ENCODE peak calls at places on chromosomes 13 and 19, in six cellular contexts. I is endodermal cell, N is tibial artery, G is HCT116, V is PC-9, S is adrenal gland. F is an unnamed sample.

GRCh38 chr19:6495947-6496346 is 6.2 kb downstream of the TUBB4A start:
- DNase-seq in N (no peak), G (no peak), V (no peak), I (no peak), S (no peak), F (peak; percentile 6)

GRCh38 chr19:2376784-2377519 is 16.9 kb downstream of the TMPRSS9 start:
- DNase-seq in S (no peak), I (no peak), V (no peak), N (no peak), G (no peak), F (no peak)

GRCh38 chr13:27958928-27959539 is 10.1 kb downstream of the CDX2 start:
- DNase-seq in I (no peak), S (no peak), V (no peak), G (no peak), N (no peak), F (no peak)

GRCh38 chr19:53915000-53915399 is 5.9 kb downstream of the CACNG7 start:
- DNase-seq in G (no peak), S (no peak), V (no peak), N (no peak), I (peak; percentile 86), F (no peak)

GRCh38 chr19:40225440-40226305 is 816 bp downstream of the CCNP start:
- DNase-seq in V (no peak), G (no peak), S (no peak), N (no peak), I (no peak), F (no peak)

GRCh38 chr19:53879145-53880037 is 2.6 kb upstream of the PRKCG start:
- DNase-seq in G (no peak), N (peak; percentile 96), V (peak; percentile 96), S (peak; percentile 92), I (peak; percentile 100), F (peak; percentile 94)

GRCh38 chr13:27132538-27132937 is 39.1 kb downstream of the USP12 start:
- DNase-seq in G (no peak), V (no peak), N (no peak), I (no peak), S (no peak), F (no peak)

GRCh38 chr19:511101-511841 is 4.0 kb downstream of the TPGS1 start:
- DNase-seq in G (peak; percentile 83), I (peak; percentile 88), N (no peak), V (no peak), S (peak; percentile 76), F (peak; percentile 74)

GRCh38 chr19:38395381-38396127 is 7.1 kb downstream of the SPRED3 start:
- DNase-seq in I (no peak), S (no peak), N (no peak), G (no peak), V (no peak), F (peak; percentile 65)

GRCh38 chr19:50931023-50931422 is 19.8 kb upstream of the KLK4 start:
- DNase-seq in S (no peak), N (no peak), G (no peak), V (no peak), I (no peak), F (no peak)

GRCh38 chr13:108182652-108183051 is 32.7 kb downstream of the LIG4 start:
- DNase-seq in G (no peak), I (no peak), S (no peak), N (no peak), V (no peak), F (no peak)

GRCh38 chr19:5553892-5554291 is 13.9 kb downstream of the TINCR start:
- DNase-seq in V (no peak), I (no peak), G (no peak), S (no peak), N (no peak), F (no peak)

GRCh38 chr19:36775768-36776167 is 3.2 kb upstream of the ZNF850 start:
- DNase-seq in N (no peak), S (peak; percentile 60), G (no peak), V (no peak), I (no peak), F (no peak)

GRCh38 chr13:89627991-89628390 is 1719.5 kb upstream of the MIR17HG start:
- DNase-seq in V (no peak), I (no peak), G (no peak), N (no peak), S (no peak), F (no peak)

GRCh38 chr13:50543767-50544166 is 299.7 kb downstream of the DLEU7 start:
- DNase-seq in V (no peak), I (no peak), G (no peak), S (no peak), N (no peak), F (no peak)

GRCh38 chr13:51549593-51549992 is 34.7 kb upstream of the WDFY2 start:
- DNase-seq in S (no peak), G (no peak), I (no peak), N (no peak), V (no peak), F (no peak)

GRCh38 chr19:18809149-18809978 is 18.3 kb upstream of the COMP start:
- DNase-seq in G (no peak), N (peak; percentile 91), I (no peak), V (no peak), S (peak; percentile 81), F (no peak)

GRCh38 chr13:58977085-58977484 is 1186.6 kb downstream of the DIAPH3 start:
- DNase-seq in N (no peak), I (no peak), S (no peak), V (no peak), G (no peak), F (no peak)

GRCh38 chr13:99386911-99387788 is 80.0 kb upstream of the GPR183 start:
- DNase-seq in N (no peak), I (peak; percentile 95), S (peak; percentile 80), G (peak; percentile 12), V (peak; percentile 44), F (peak; percentile 85)

GRCh38 chr19:49873149-49873521 is 4.0 kb downstream of the AKT1S1 start:
- DNase-seq in G (no peak), I (no peak), N (no peak), V (no peak), S (no peak), F (no peak)

GRCh38 chr19:13839938-13840750 is 36.8 kb upstream of the NANOS3 start:
- DNase-seq in V (peak; percentile 90), G (no peak), I (peak; percentile 51), N (peak; percentile 89), S (peak; percentile 76), F (no peak)

GRCh38 chr13:71603255-71603654 is 263.7 kb downstream of the DACH1 start:
- DNase-seq in V (no peak), N (no peak), S (no peak), G (no peak), I (no peak), F (no peak)

GRCh38 chr19:51889934-51890333 is 2.2 kb upstream of the ZNF577 start:
- DNase-seq in I (no peak), N (no peak), V (no peak), S (no peak), G (no peak), F (no peak)

DNA sequence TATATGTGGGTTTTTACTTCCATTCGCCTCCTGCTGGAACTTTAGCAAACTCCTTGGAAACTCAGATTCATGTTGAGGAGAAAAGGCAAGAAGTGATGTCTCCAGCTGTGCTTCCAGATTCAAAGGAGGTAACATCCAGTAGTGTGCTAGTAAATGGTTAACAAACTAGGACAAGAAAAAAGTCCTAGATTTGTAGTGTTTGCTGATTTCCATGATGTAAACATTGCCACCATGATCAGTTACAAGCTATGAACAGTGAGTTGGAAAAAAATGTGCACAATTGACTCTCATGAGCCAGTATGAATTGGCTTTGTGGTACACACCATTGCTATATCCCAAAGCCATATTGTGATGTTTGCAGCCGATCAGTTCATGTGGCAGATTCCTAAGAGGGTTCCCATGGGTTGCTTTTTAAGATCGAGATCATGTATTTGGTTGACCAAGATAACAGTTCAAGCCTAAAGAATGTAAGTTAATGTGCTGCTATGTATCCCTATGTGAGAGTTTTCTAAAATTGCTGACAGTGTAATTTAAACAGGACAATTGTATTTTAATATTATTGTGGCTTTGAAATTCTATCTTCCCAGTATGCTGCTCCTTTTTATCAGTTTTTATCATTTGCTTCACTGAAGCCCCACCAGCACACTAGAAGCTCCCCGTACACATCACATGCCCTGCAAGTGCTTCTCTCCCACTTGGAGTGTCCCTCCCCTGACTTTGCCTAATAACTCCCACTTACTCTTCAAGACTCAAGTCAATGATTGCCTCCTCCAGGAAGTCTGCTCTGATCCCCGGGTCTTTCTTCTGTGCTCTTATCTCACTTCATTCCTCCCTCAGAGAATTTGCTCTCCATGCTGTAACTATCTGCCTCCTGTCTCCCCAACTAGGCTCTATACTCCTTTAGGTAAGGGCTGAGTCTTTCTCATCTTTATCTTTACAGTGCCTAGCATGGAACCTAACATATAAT is 148.3 kb downstream of the RGCC start:
- DNase-seq in V (no peak), S (no peak), G (no peak), I (no peak), N (no peak), F (no peak)
- TF ChIP-seq CTCF in V (no peak), S (no peak), G (peak; percentile 5), I (peak; percentile 53), N (no peak), F (no peak)

DNA sequence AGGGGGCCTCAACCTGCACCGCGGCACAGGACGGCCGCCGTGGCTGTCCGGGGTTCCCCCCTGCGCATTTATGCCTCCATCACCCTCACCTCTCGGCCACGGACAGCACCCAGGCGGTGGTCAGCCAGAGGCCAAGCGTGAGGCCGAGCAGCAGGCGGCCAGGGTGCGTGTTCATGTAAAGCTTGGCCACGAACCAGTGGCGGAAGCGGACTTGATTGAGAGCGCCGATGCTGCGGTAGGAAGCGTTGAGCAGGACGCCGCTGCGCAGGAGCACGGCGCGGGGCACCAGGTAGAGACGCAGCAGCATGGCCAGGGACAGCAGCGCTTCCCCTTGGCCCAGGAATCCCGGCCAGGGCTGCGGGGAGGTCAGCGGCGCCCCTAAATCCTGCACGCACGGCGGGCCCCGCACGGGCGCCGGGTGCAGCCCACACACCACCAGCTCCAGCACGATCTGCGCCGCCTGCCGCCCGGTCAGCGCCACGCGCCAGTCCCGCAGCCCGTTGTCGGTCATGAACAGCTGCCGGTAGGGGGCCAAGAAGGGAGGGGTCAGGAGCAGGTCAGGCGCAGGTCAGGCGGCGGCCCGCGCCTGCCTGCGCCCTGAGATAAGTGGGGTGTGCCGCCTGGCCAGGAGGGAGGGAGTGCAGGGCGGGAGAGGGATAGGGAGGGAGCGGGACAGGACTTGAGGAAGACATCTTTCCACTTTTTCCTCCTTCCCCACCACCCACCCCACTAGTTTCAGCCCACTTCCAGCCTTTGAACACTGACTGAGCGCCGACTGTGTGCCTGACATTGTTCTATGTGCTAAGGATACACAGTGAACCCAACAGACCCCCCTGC is 6.5 kb downstream of the KCNN4 start:
- DNase-seq in S (peak; percentile 75), N (peak; percentile 72), G (no peak), I (peak; percentile 94), V (no peak), F (no peak)
- TF ChIP-seq CTCF in S (peak; percentile 52), N (peak; percentile 52), G (no peak), I (peak; percentile 83), V (no peak), F (no peak)

DNA sequence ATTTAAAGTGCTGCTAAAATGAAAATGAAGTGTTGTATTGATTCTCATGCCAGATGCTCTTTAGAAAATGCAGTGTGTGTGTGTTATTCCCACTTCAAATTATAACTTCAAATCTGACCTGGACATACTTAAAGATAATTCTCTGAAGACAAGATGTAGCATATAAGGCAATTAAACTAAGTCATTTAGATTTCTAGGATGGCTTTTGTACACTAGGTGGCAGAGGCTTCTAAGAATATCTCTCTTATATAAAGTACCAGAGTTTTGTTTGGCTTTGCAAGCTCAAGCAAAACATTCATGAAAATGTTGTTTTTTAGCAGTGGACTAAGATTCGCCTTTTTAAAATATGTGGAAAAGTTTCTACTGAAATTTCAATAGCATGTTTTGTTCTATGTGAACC is 407.2 kb downstream of the GPC5 start:
- DNase-seq in S (no peak), N (no peak), G (no peak), V (no peak), I (no peak), F (no peak)
- TF ChIP-seq CTCF in S (no peak), N (no peak), G (no peak), V (no peak), I (peak; percentile 58), F (peak; percentile 16)

GRCh38 chr13:72808917-72809500 is 27.1 kb downstream of the PIBF1 start:
- DNase-seq in S (no peak), N (no peak), V (no peak), G (no peak), I (no peak), F (no peak)
- TF ChIP-seq CTCF in S (no peak), N (no peak), V (peak; percentile 84), G (peak; percentile 67), I (peak; percentile 84), F (peak; percentile 43)